ENCODE peak calls at places on chromosomes 1 and 21, in nine cellular contexts. U is CD4-positive, CD25-positive, alpha-beta regulatory T cell; D is mammary epithelial cell; Q is lower lobe of right lung; I is keratinocyte; T is K562; R is tibial nerve; Z is transverse colon; C is heart left ventricle. L is an unnamed sample.

GRCh38 chr1:52368383-52369172 is 2.6 kb upstream of the CC2D1B start:
- DNase-seq in Q (peak; percentile 77), C (peak; percentile 75), U (peak; percentile 49), T (no peak), R (no peak), Z (peak; percentile 71), D (peak; percentile 97), I (peak; percentile 36), L (peak; percentile 68)

GRCh38 chr1:93817819-93818569 is 61.0 kb downstream of the DNTTIP2 start:
- DNase-seq in D (peak; percentile 77), T (no peak), C (no peak), Q (no peak), Z (no peak), R (no peak), I (peak; percentile 63), U (no peak), L (no peak)

GRCh38 chr1:227167276-227167829 is 150.9 kb downstream of the CDC42BPA start:
- DNase-seq in Q (no peak), Z (no peak), T (no peak), C (no peak), R (no peak), I (no peak), U (no peak), D (no peak), L (no peak)

GRCh38 chr1:201537028-201537427 is 1.9 kb upstream of the NAV1 start:
- DNase-seq in Z (no peak), U (no peak), D (no peak), Q (no peak), I (no peak), T (no peak), C (no peak), R (no peak), L (no peak)

GRCh38 chr21:43190544-43191340 is 21.9 kb downstream of the CRYAA start:
- DNase-seq in D (no peak), T (no peak), C (peak; percentile 42), U (no peak), Z (no peak), Q (no peak), R (peak; percentile 11), I (no peak), L (no peak)

GRCh38 chr1:15205586-15206346 is 41.3 kb upstream of the FHAD1 start:
- DNase-seq in I (no peak), Q (no peak), Z (no peak), D (no peak), U (no peak), C (no peak), R (no peak), T (no peak), L (no peak)

GRCh38 chr1:58318157-58318665 is 228.3 kb downstream of the OMA1 start:
- DNase-seq in C (no peak), D (no peak), Z (no peak), I (no peak), T (no peak), U (no peak), Q (no peak), R (no peak), L (no peak)

GRCh38 chr21:33372582-33372981 is 30.6 kb upstream of the IFNGR2 start:
- DNase-seq in I (no peak), U (no peak), Q (no peak), T (no peak), C (no peak), D (no peak), Z (peak; percentile 6), R (no peak), L (no peak)

GRCh38 chr1:66532214-66532613 is 1.7 kb upstream of the SGIP1 start:
- DNase-seq in R (no peak), I (no peak), T (no peak), U (no peak), Z (no peak), D (no peak), C (no peak), Q (no peak), L (no peak)

GRCh38 chr1:237705462-237705861 is 185.3 kb downstream of the ZP4 start:
- DNase-seq in U (no peak), C (no peak), D (peak; percentile 11), T (no peak), I (no peak), Q (no peak), R (no peak), Z (no peak), L (no peak)

GRCh38 chr1:36842448-36842847 is 191.9 kb downstream of the GRIK3 start:
- DNase-seq in Z (no peak), C (peak; percentile 7), D (no peak), R (no peak), U (no peak), I (no peak), T (no peak), Q (no peak), L (no peak)
- H3K27me3 ChIP-seq in Z (peaks cover 6% of the 10 kb centered on the region), C (peaks cover 54% of the 10 kb centered on the region), D (no peaks in the 10 kb centered on the region), R (no peaks in the 10 kb centered on the region), U (no peaks in the 10 kb centered on the region), I (no peaks in the 10 kb centered on the region), T (peaks cover 65% of the 10 kb centered on the region), Q (peaks cover 10% of the 10 kb centered on the region), L (no peaks in the 10 kb centered on the region)

GRCh38 chr1:27435566-27436203 is 43.3 kb downstream of the GPR3 start:
- DNase-seq in Q (no peak), Z (no peak), T (no peak), R (no peak), D (no peak), I (no peak), U (no peak), C (no peak), L (no peak)
- H3K4me1 ChIP-seq in Q (peaks cover 86% of the 10 kb centered on the region), Z (peaks cover 64% of the 10 kb centered on the region), T (peaks cover 61% of the 10 kb centered on the region), R (peaks cover 79% of the 10 kb centered on the region), D (peaks cover 19% of the 10 kb centered on the region), I (peaks cover 29% of the 10 kb centered on the region), U (peaks cover 92% of the 10 kb centered on the region), C (peaks cover 89% of the 10 kb centered on the region), L (peaks cover 26% of the 10 kb centered on the region)

GRCh38 chr21:37914211-37914900 is 1.9 kb downstream of the KCNJ6 start:
- DNase-seq in I (no peak), R (no peak), T (peak; percentile 32), Z (no peak), U (no peak), C (no peak), D (peak; percentile 34), Q (peak; percentile 57), L (peak; percentile 12)

GRCh38 chr21:37915516-37915915 is 741 bp downstream of the KCNJ6 start:
- DNase-seq in U (no peak), C (no peak), Q (no peak), T (no peak), D (peak; percentile 8), Z (no peak), R (no peak), I (no peak), L (no peak)

GRCh38 chr21:37917612-37918011 is 1.4 kb upstream of the KCNJ6 start:
- DNase-seq in C (no peak), Z (no peak), I (no peak), U (no peak), D (peak; percentile 49), R (no peak), Q (no peak), T (no peak), L (no peak)

GRCh38 chr21:37916795-37917142 is 512 bp upstream of the KCNJ6 start:
- DNase-seq in R (no peak), D (no peak), C (no peak), Z (no peak), U (no peak), I (no peak), Q (no peak), T (peak; percentile 65), L (no peak)

GRCh38 chr21:37915941-37916794 is at the start of gene KCNJ6:
- DNase-seq in T (peak; percentile 51), C (peak; percentile 66), D (peak; percentile 37), U (no peak), Q (peak; percentile 63), Z (no peak), I (no peak), R (no peak), L (peak; percentile 9)
- H3K4me3 ChIP-seq in T (no peak within 1 kb of the TSS), C (peak within 1 kb of the TSS; percentile 12), D (no peak within 1 kb of the TSS), U (no peak within 1 kb of the TSS), Q (peak within 1 kb of the TSS; percentile 35), Z (peak within 1 kb of the TSS; percentile 9), I (peak within 1 kb of the TSS; percentile 18), R (peak within 1 kb of the TSS; percentile 15), L (peak within 1 kb of the TSS; percentile 4)

DNA sequence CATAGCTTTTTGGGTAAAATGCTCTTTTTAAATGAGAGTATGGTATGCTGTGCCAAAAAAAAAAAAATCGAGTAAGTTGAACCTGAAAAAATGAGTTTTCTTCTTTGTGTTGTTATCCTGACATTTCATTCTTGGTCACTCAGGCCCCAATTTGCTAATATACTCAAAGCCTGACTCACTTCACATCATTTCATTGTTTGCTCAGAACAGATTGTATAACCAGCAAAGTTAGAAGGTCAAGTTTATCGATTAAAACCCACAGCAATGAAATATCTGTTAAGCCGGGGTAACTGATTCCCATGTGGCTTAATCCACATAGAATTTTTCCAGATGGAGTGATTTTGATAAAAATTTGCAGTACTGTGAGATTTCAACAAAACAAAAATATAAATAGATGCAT is 363.7 kb downstream of the NEGR1 start:
- DNase-seq in Q (no peak), Z (no peak), D (no peak), C (no peak), I (no peak), U (no peak), T (no peak), R (no peak), L (no peak)
- H3K27me3 ChIP-seq in Q (no peaks in the 10 kb centered on the region), Z (no peaks in the 10 kb centered on the region), D (no peaks in the 10 kb centered on the region), C (no peaks in the 10 kb centered on the region), I (no peaks in the 10 kb centered on the region), U (no peaks in the 10 kb centered on the region), T (no peaks in the 10 kb centered on the region), R (no peaks in the 10 kb centered on the region), L (no peaks in the 10 kb centered on the region)

DNA sequence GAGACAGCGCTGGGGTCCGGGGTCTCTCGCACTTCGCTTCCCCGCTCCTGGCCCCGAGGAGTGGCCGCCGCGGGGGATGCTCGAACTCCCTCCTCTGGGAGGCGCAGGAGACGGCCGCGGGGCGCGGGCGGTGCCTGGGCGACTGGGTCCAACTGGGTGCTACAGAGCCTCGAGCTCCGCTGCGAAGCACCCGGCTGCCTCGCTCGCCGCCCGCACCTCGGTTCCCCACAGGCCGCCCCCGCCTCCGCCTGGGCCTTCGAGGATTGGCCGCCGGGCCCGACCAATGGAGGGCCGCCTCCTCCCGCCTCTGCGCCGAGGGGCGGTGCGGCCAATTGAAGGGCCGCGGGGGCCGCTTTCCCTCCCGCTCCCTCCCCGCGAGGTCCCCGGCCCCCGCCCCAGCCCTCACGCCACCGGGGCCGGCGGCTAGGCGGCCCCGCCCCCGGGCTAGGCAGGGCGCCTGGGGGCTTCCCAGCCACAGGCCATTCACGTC is at the start of gene CNN3:
- DNase-seq in R (peak; percentile 84), D (peak; percentile 92), U (peak; percentile 43), Q (peak; percentile 94), T (peak; percentile 66), C (peak; percentile 96), I (no peak), Z (peak; percentile 94), L (peak; percentile 98)
- H3K4me1 ChIP-seq in R (peaks cover 21% of the 10 kb centered on the region), D (peaks cover 24% of the 10 kb centered on the region), U (peaks cover 13% of the 10 kb centered on the region), Q (peaks cover 68% of the 10 kb centered on the region), T (no peaks in the 10 kb centered on the region), C (peaks cover 56% of the 10 kb centered on the region), I (peaks cover 15% of the 10 kb centered on the region), Z (peaks cover 60% of the 10 kb centered on the region), L (peaks cover 12% of the 10 kb centered on the region)

L was measured in pancreas.